ENCODE peak calls at places on chromosomes 11 and 22, in six cellular contexts. O, F, K, W, P and A are unnamed samples.

GRCh38 chr11:47571895-47572294 is 6.5 kb downstream of the PTPMT1 start:
- DNase-seq in O (no peak), F (peak; percentile 63), K (no peak), W (no peak), P (no peak), A (peak; percentile 38)

GRCh38 chr11:103997082-103997481 is 39.4 kb upstream of the DDI1 start:
- DNase-seq in O (no peak), F (no peak), K (no peak), W (no peak), P (no peak), A (no peak)

GRCh38 chr11:82750643-82751139 is 17.0 kb upstream of the FAM181B start:
- DNase-seq in O (no peak), F (no peak), K (peak; percentile 14), W (peak; percentile 35), P (peak; percentile 83), A (no peak)

GRCh38 chr11:116112031-116112935 is 608.1 kb upstream of the CADM1 start:
- DNase-seq in O (no peak), F (no peak), K (no peak), W (no peak), P (no peak), A (peak; percentile 29)

GRCh38 chr22:46674367-46674781 is 54.2 kb downstream of the GRAMD4 start:
- DNase-seq in O (peak; percentile 88), F (no peak), K (no peak), W (no peak), P (no peak), A (no peak)

GRCh38 chr11:62433553-62434301 is 14.9 kb downstream of the SCGB1A1 start:
- DNase-seq in O (no peak), F (peak; percentile 39), K (no peak), W (no peak), P (no peak), A (no peak)

GRCh38 chr11:123977731-123978347 is at the start of gene OR10S1:
- DNase-seq in O (no peak), F (no peak), K (no peak), W (peak; percentile 2), P (no peak), A (peak; percentile 90)

GRCh38 chr11:68669301-68670090 is 14.8 kb upstream of the GAL start:
- DNase-seq in O (peak; percentile 39), F (no peak), K (no peak), W (no peak), P (no peak), A (no peak)

GRCh38 chr11:130403301-130403804 is 25.1 kb downstream of the ADAMTS8 start:
- DNase-seq in O (no peak), F (peak; percentile 93), K (peak; percentile 64), W (peak; percentile 51), P (no peak), A (peak; percentile 94)

GRCh38 chr11:96161271-96162089 is 181.5 kb downstream of the MAML2 start:
- DNase-seq in O (no peak), F (peak; percentile 63), K (no peak), W (peak; percentile 37), P (no peak), A (no peak)

GRCh38 chr22:21697021-21697771 is 31.4 kb downstream of the PPIL2 start:
- DNase-seq in O (no peak), F (no peak), K (no peak), W (no peak), P (no peak), A (no peak)

GRCh38 chr22:17213976-17214375 is 5.3 kb downstream of the ADA2 start:
- DNase-seq in O (peak; percentile 59), F (peak; percentile 75), K (no peak), W (peak; percentile 79), P (peak; percentile 35), A (no peak)

GRCh38 chr11:63997104-63997700 is 11.0 kb downstream of the OTUB1 start:
- DNase-seq in O (no peak), F (no peak), K (no peak), W (no peak), P (no peak), A (no peak)

GRCh38 chr11:64000026-64000739 is 13.9 kb downstream of the OTUB1 start:
- DNase-seq in O (peak; percentile 78), F (peak; percentile 76), K (no peak), W (peak; percentile 90), P (no peak), A (peak; percentile 32)

GRCh38 chr11:63997801-63998332 is 11.6 kb downstream of the OTUB1 start:
- DNase-seq in O (no peak), F (no peak), K (no peak), W (no peak), P (no peak), A (no peak)

GRCh38 chr11:63999349-64000025 is 13.2 kb downstream of the OTUB1 start:
- DNase-seq in O (peak; percentile 74), F (peak; percentile 61), K (no peak), W (peak; percentile 84), P (peak; percentile 80), A (peak; percentile 88)

GRCh38 chr11:63998558-63999348 is 12.5 kb downstream of the OTUB1 start:
- DNase-seq in O (no peak), F (no peak), K (no peak), W (peak; percentile 82), P (no peak), A (peak; percentile 74)
- H3K4me3 ChIP-seq in O (no peak overlapping the region), F (no peak overlapping the region), K (no peak overlapping the region), W (peak overlapping the region; percentile 64), P (no peak overlapping the region), A (peak overlapping the region; percentile 25)

DNA sequence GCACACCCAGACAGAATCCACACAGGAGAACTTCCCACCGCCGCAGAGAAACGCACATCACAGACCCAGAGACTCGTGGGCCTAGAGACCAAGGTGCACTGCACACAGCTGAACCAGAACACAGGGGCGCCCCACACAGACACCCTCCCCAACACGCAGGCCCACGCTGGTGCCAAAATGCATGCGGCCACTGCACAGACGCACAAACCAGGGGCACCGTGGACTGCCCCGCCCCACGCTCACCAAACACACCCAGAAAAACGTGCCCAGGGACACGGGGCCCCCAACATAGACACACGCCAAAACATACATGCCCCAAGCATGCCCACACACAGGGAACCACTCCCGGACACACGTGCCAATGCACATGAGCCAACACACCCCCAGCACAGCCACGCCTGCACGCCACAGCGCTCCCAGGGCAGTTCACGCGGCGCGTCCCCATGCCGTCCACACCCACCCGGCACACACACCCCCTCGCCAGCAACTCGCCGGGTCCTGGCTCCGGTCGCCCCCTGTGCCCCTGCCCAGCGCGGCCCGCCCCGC is 7.8 kb downstream of the ELFN2 start:
- DNase-seq in O (no peak), F (no peak), K (no peak), W (no peak), P (no peak), A (no peak)
- H3K4me3 ChIP-seq in O (no peak overlapping the region), F (peak overlapping the region; percentile 53), K (peak overlapping the region; percentile 36), W (peak overlapping the region; percentile 68), P (no peak overlapping the region), A (peak overlapping the region; percentile 35)

GRCh38 chr22:50314081-50314454 is 6.6 kb upstream of the PLXNB2 start:
- DNase-seq in O (peak; percentile 47), F (no peak), K (no peak), W (no peak), P (peak; percentile 7), A (no peak)
- H3K4me3 ChIP-seq in O (peak overlapping the region; percentile 48), F (no peak overlapping the region), K (no peak overlapping the region), W (no peak overlapping the region), P (no peak overlapping the region), A (no peak overlapping the region)

GRCh38 chr22:38199826-38200559 is 1.8 kb upstream of the MAFF start:
- DNase-seq in O (no peak), F (no peak), K (no peak), W (no peak), P (no peak), A (no peak)

GRCh38 chr22:38203090-38203810 is 1.5 kb downstream of the MAFF start:
- DNase-seq in O (peak; percentile 60), F (peak; percentile 60), K (no peak), W (peak; percentile 68), P (no peak), A (peak; percentile 51)

GRCh38 chr22:38201371-38201717 is 450 bp upstream of the MAFF start:
- DNase-seq in O (no peak), F (no peak), K (no peak), W (no peak), P (no peak), A (no peak)

GRCh38 chr22:38202437-38203089 is 769 bp downstream of the MAFF start:
- DNase-seq in O (peak; percentile 80), F (peak; percentile 90), K (no peak), W (peak; percentile 72), P (peak; percentile 86), A (peak; percentile 66)

DNA sequence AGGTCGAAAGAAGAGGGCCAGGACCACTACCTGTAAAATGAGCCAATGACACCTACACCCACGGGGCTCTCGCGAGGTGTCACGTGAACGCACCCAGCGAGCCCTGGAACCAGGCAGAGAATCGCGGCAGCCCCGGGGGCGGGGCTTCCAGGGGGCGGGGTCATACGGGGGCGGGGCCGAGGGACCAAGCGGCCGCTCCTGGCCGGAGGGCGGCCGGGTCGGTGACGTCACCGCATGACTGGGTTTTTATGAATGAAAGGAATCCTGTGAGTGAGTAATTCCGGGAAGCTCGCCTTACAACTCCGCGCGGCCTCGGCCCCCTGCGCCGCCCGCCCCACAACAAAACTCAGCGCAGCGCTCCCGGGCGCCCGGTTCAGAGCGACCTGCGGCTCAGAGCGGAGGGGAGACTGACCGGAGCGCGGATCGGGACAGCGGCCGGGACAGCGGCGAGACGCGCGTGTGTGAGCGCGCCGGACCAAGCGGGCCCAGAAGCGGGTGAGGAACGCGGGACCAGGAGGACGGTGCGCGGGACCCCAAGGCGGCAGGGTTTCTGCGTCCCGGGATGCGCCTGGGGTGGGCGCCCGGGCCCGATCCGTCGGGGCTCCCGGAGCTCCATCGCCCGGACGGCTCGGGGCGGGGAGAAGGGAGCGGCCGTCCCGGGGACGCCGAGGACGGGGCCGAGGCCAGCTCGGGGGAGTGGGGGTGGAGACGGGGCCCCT is at the start of gene MAFF:
- DNase-seq in O (peak; percentile 93), F (peak; percentile 98), K (peak; percentile 82), W (peak; percentile 97), P (peak; percentile 97), A (peak; percentile 90)
- H3K4me3 ChIP-seq in O (peak within 1 kb of the TSS; percentile 88), F (peak within 1 kb of the TSS; percentile 79), K (peak within 1 kb of the TSS; percentile 93), W (peak within 1 kb of the TSS; percentile 85), P (peak within 1 kb of the TSS; percentile 75), A (peak within 1 kb of the TSS; percentile 94)

GRCh38 chr11:29051935-29052334 is 943.7 kb downstream of the METTL15 start:
- DNase-seq in O (no peak), F (peak; percentile 11), K (no peak), W (no peak), P (no peak), A (peak; percentile 89)
- H3K4me3 ChIP-seq in O (no peak overlapping the region), F (no peak overlapping the region), K (no peak overlapping the region), W (no peak overlapping the region), P (no peak overlapping the region), A (no peak overlapping the region)

GRCh38 chr11:8271106-8271886 is 7.6 kb upstream of the LMO1 start:
- DNase-seq in O (no peak), F (no peak), K (no peak), W (no peak), P (no peak), A (no peak)
- H3K4me3 ChIP-seq in O (no peak overlapping the region), F (no peak overlapping the region), K (no peak overlapping the region), W (no peak overlapping the region), P (no peak overlapping the region), A (no peak overlapping the region)